ENCODE peak calls at places on chromosomes 3 and 15, in ten cellular contexts. O, E, R, K, S, Z, A, C, V and H are unnamed samples.

GRCh38 chr3:5231536-5231935 is 44.0 kb downstream of the EDEM1 start:
- DNase-seq in S (no peak), E (no peak), A (no peak), C (no peak), K (no peak), V (no peak), R (no peak), Z (no peak), O (no peak), H (no peak)

GRCh38 chr3:160154033-160154432 is 71.2 kb upstream of the C3orf80 start:
- DNase-seq in V (no peak), A (no peak), E (peak; percentile 25), K (peak; percentile 64), R (no peak), S (no peak), O (no peak), C (no peak), Z (no peak), H (no peak)

GRCh38 chr3:130508970-130509369 is 8.0 kb upstream of the COL6A6 start:
- DNase-seq in A (no peak), Z (no peak), C (no peak), K (peak; percentile 18), V (no peak), S (no peak), O (no peak), R (no peak), E (peak; percentile 47), H (peak; percentile 11)

GRCh38 chr3:45084820-45085816 is 59.0 kb downstream of the CLEC3B start:
- DNase-seq in E (peak; percentile 92), K (peak; percentile 96), C (no peak), A (peak; percentile 16), V (no peak), R (no peak), S (no peak), Z (peak; percentile 85), O (no peak), H (no peak)

GRCh38 chr15:48360841-48361240 is 29.6 kb downstream of the DUT start:
- DNase-seq in V (no peak), Z (no peak), E (peak; percentile 65), C (no peak), K (peak; percentile 42), A (no peak), O (no peak), R (no peak), S (no peak), H (no peak)

GRCh38 chr15:40340740-40341400 is at the start of gene CCDC9B:
- DNase-seq in R (peak; percentile 92), K (peak; percentile 91), E (peak; percentile 92), A (peak; percentile 75), Z (no peak), C (peak; percentile 96), O (peak; percentile 92), V (peak; percentile 92), S (no peak), H (peak; percentile 46)

GRCh38 chr3:106839576-106840280 is 537.5 kb upstream of the CCDC54 start:
- DNase-seq in V (no peak), E (peak; percentile 72), R (no peak), K (peak; percentile 68), S (no peak), C (no peak), O (no peak), A (no peak), Z (no peak), H (no peak)

GRCh38 chr3:86845731-86846130 is 145.2 kb downstream of the VGLL3 start:
- DNase-seq in V (no peak), Z (no peak), O (no peak), R (no peak), E (no peak), K (no peak), S (no peak), A (no peak), C (no peak), H (no peak)

GRCh38 chr15:72502220-72502809 is 28.2 kb downstream of the ARIH1 start:
- DNase-seq in C (no peak), S (no peak), K (no peak), E (no peak), A (no peak), V (no peak), Z (no peak), O (no peak), R (no peak), H (no peak)

DNA sequence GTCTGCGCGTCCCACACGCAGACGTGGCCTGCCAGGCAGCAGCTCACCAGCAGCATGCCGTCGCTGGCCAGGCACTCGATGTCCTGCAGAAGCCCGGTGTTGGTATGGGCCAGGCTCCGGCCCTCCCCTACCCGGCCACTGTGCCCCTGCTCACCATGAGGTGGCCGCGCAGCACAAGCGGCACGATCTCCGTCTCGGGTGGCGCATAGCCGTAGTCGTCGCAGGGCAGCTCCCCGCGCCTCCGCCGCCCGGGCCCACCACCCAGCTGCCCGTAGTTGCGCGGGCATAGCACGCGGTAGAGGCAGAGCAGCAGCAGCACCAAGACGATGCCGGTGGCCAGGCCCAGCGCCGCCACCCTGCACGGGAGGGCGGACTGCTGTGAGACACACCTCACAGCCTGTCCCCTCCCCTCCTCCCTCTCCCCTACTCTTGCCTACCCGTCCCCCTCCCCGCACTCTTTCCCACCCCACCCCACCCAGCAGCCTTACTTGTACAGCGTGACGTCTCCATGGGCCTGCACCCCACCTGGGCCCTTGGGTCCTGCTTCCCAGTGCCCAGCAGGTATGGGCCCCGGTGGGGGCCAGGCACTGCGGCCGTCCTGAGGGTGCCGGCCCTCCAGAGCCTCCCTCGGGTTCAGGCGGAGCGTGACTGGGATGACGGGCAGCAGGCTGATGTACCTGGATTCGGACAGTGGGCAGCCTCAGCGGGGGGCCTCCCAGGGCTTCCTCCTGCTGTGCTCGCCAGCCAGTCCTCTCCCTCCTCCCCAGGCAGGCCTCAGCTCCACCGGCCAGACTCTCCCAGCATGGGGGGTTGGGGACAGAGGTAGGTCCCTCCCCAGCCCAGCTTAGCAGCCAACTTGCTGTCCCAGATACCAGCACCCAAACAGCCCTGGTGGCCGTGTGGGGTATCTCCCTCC is 37.6 kb downstream of the PTPN23 start:
- DNase-seq in S (no peak), R (no peak), Z (no peak), C (no peak), E (no peak), V (no peak), A (no peak), O (no peak), K (no peak), H (no peak)
- TF ChIP-seq CTCF in S (peak; percentile 34), R (no peak), Z (peak; percentile 23), C (no peak), E (peak; percentile 5), V (no peak), A (no peak), O (no peak), K (peak; percentile 6), H (no peak)

GRCh38 chr3:69425249-69425648 is 39.4 kb upstream of the FRMD4B start:
- DNase-seq in C (no peak), Z (no peak), A (peak; percentile 14), R (no peak), E (peak; percentile 43), V (no peak), K (peak; percentile 67), O (no peak), S (peak; percentile 14), H (peak; percentile 34)
- TF ChIP-seq CTCF in C (peak; percentile 39), Z (peak; percentile 46), A (peak; percentile 59), R (no peak), E (peak; percentile 63), V (peak; percentile 14), K (peak; percentile 83), O (peak; percentile 64), S (peak; percentile 72), H (peak; percentile 63)

GRCh38 chr15:96321422-96322391 is 8.8 kb upstream of the NR2F2 start:
- DNase-seq in R (no peak), A (no peak), V (no peak), S (peak; percentile 50), Z (no peak), E (no peak), O (peak; percentile 54), C (peak; percentile 67), K (peak; percentile 69), H (peak; percentile 70)
- TF ChIP-seq CTCF in R (no peak), A (no peak), V (no peak), S (no peak), Z (no peak), E (no peak), O (peak; percentile 14), C (no peak), K (peak; percentile 33), H (no peak)

DNA sequence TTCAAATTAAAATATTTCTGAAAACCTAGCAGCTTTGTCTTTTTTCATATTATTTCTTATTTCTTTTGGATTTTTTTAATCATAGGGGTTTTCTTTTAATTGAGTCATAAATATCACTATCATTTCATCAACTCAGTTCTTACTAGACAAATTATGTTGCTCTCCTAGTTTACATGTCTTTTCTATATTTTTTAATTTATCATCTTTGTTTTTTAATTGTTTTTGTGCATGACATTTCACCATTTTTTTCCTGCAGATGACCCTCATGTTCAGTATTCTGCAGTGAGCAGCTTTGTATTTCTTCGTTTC is 89.9 kb downstream of the RASA2 start:
- DNase-seq in E (no peak), R (no peak), K (no peak), Z (no peak), A (no peak), V (no peak), C (no peak), O (no peak), S (no peak), H (no peak)
- TF ChIP-seq CTCF in E (no peak), R (peak; percentile 10), K (no peak), Z (no peak), A (no peak), V (no peak), C (no peak), O (no peak), S (peak; percentile 23), H (no peak)

GRCh38 chr3:176357891-176358290 is 839.4 kb downstream of the TBL1XR1 start:
- DNase-seq in E (no peak), A (no peak), V (no peak), C (no peak), Z (no peak), O (no peak), R (no peak), S (no peak), K (no peak), H (no peak)

GRCh38 chr3:176362191-176362731 is 835.0 kb downstream of the TBL1XR1 start:
- DNase-seq in Z (no peak), A (no peak), E (no peak), S (no peak), R (no peak), K (no peak), C (no peak), V (no peak), O (no peak), H (no peak)

GRCh38 chr3:176354843-176355242 is 842.4 kb downstream of the TBL1XR1 start:
- DNase-seq in E (no peak), V (no peak), Z (no peak), A (no peak), K (no peak), C (no peak), O (no peak), S (no peak), R (no peak), H (no peak)

GRCh38 chr3:176359211-176359610 is 838.1 kb downstream of the TBL1XR1 start:
- DNase-seq in C (no peak), R (peak; percentile 5), A (no peak), K (no peak), S (no peak), Z (no peak), O (no peak), E (no peak), V (no peak), H (no peak)
- TF ChIP-seq CTCF in C (no peak), R (no peak), A (no peak), K (peak; percentile 15), S (peak; percentile 41), Z (no peak), O (no peak), E (no peak), V (no peak), H (peak; percentile 36)